ENCODE peak calls at places on chromosomes 1 and 21, in six cellular contexts. T, Y, P, I, D and Z are unnamed samples. For H3K27me3, the result is how much of the 10 kb centered on the place peaks cover.

GRCh38 chr1:206633708-206634121 is 1.6 kb upstream of the DYRK3 start:
- DNase-seq in I (no peak), P (peak), D (peak), T (peak), Y (no peak), Z (no peak)

GRCh38 chr1:209349372-209350324 is 233.9 kb upstream of the CAMK1G start:
- DNase-seq in Y (no peak), P (no peak), D (no peak), I (no peak), T (no peak), Z (no peak)

GRCh38 chr1:15177710-15178166 is 24.2 kb downstream of the TMEM51 start:
- DNase-seq in Y (no peak), D (no peak), T (no peak), I (no peak), P (no peak), Z (no peak)

GRCh38 chr1:109371271-109371739 is 26.4 kb downstream of the SORT1 start:
- DNase-seq in D (peak), P (peak), Y (no peak), I (no peak), T (no peak), Z (no peak)

GRCh38 chr1:151837841-151838490 is 1.7 kb downstream of the C2CD4D start:
- DNase-seq in I (no peak), D (no peak), P (no peak), Y (no peak), T (no peak), Z (no peak)

GRCh38 chr1:54355931-54356679 is 50.1 kb downstream of the SSBP3 start:
- DNase-seq in P (no peak), I (no peak), T (no peak), Y (no peak), D (no peak), Z (peak)

GRCh38 chr1:47906009-47906432 is 91.2 kb downstream of the TRABD2B start:
- DNase-seq in P (no peak), I (peak), T (no peak), D (peak), Y (no peak), Z (no peak)

GRCh38 chr1:165483412-165483811 is 38.5 kb upstream of the RXRG start:
- DNase-seq in Y (no peak), P (no peak), D (no peak), I (no peak), T (no peak), Z (no peak)

GRCh38 chr1:163168053-163168452 is 34.7 kb downstream of the RGS5 start:
- DNase-seq in T (peak), D (peak), Y (no peak), P (no peak), I (no peak), Z (no peak)

GRCh38 chr1:165397945-165398344 is 41.4 kb upstream of the LMX1A start:
- DNase-seq in Y (no peak), I (peak), P (no peak), T (no peak), D (peak), Z (no peak)

GRCh38 chr21:27112186-27112585 is 145.3 kb upstream of the ADAMTS5 start:
- DNase-seq in P (no peak), D (peak), Y (no peak), T (no peak), I (no peak), Z (no peak)

GRCh38 chr1:19448491-19449439 is 36.6 kb downstream of the CAPZB start:
- DNase-seq in I (no peak), D (peak), P (peak), Y (no peak), T (peak), Z (no peak)

GRCh38 chr1:114154963-114155322 is 1.3 kb upstream of the SYT6 start:
- DNase-seq in Y (peak), D (no peak), P (no peak), I (no peak), T (no peak), Z (peak)

GRCh38 chr1:218711884-218712674 is 366.9 kb downstream of the TGFB2 start:
- DNase-seq in I (no peak), Y (no peak), P (peak), D (peak), T (no peak), Z (no peak)

GRCh38 chr1:184903111-184903692 is 71.1 kb downstream of the NIBAN1 start:
- DNase-seq in P (no peak), I (no peak), Y (no peak), D (no peak), T (no peak), Z (no peak)

GRCh38 chr1:43322506-43322905 is 15.1 kb upstream of the MPL start:
- DNase-seq in Y (no peak), I (no peak), T (no peak), P (peak), D (no peak), Z (no peak)

GRCh38 chr1:227748496-227749182 is 13.4 kb downstream of the SNAP47 start:
- DNase-seq in I (no peak), P (peak), D (no peak), Y (no peak), T (no peak), Z (no peak)

GRCh38 chr1:234559917-234560676 is 49.9 kb downstream of the IRF2BP2 start:
- DNase-seq in Y (no peak), T (no peak), D (no peak), P (no peak), I (no peak), Z (no peak)

GRCh38 chr1:113871597-113872113 is at the start of gene PTPN22:
- DNase-seq in I (peak), Y (no peak), T (peak), D (peak), P (no peak), Z (no peak)

GRCh38 chr1:46761740-46762139 is 37.1 kb upstream of the CYP4B1 start:
- DNase-seq in I (no peak), P (no peak), Y (no peak), T (no peak), D (no peak), Z (no peak)

GRCh38 chr21:28283652-28284490 is 708.8 kb downstream of the LTN1 start:
- DNase-seq in Y (no peak), T (peak), I (no peak), P (no peak), D (peak), Z (no peak)

GRCh38 chr1:158112994-158113758 is 67.5 kb upstream of the CD1D start:
- DNase-seq in I (no peak), D (no peak), Y (peak), P (no peak), T (no peak), Z (peak)
- H3K27ac ChIP-seq in I (no peak), D (no peak), Y (no peak), P (no peak), T (no peak), Z (peak)

GRCh38 chr1:94792473-94792875 is 27.7 kb upstream of the SLC44A3 start:
- DNase-seq in P (peak), I (no peak), D (peak), Y (no peak), T (no peak), Z (no peak)
- TF ChIP-seq CTCF in P (peak), I (no peak), D (peak), Y (no peak), T (peak), Z (no peak)

GRCh38 chr21:45143855-45144254 is 69.5 kb downstream of the ADARB1 start:
- DNase-seq in T (no peak), Y (no peak), I (no peak), D (no peak), P (no peak), Z (no peak)
- H3K27me3 ChIP-seq in T (under half), Y (under half), I (under half), D (under half), P (under half), Z (under half)

GRCh38 chr1:205284420-205285144 is 37.0 kb downstream of the NUAK2 start:
- DNase-seq in I (peak), Y (peak), D (peak), T (peak), P (peak), Z (peak)

GRCh38 chr1:205279986-205280385 is 41.6 kb downstream of the NUAK2 start:
- DNase-seq in T (no peak), P (no peak), D (peak), I (no peak), Y (no peak), Z (no peak)

GRCh38 chr1:205286335-205286950 is 35.1 kb downstream of the NUAK2 start:
- DNase-seq in T (no peak), Y (no peak), I (peak), P (no peak), D (peak), Z (no peak)

GRCh38 chr1:205285391-205286101 is 36.0 kb downstream of the NUAK2 start:
- DNase-seq in I (no peak), D (no peak), P (no peak), Y (no peak), T (no peak), Z (no peak)

DNA sequence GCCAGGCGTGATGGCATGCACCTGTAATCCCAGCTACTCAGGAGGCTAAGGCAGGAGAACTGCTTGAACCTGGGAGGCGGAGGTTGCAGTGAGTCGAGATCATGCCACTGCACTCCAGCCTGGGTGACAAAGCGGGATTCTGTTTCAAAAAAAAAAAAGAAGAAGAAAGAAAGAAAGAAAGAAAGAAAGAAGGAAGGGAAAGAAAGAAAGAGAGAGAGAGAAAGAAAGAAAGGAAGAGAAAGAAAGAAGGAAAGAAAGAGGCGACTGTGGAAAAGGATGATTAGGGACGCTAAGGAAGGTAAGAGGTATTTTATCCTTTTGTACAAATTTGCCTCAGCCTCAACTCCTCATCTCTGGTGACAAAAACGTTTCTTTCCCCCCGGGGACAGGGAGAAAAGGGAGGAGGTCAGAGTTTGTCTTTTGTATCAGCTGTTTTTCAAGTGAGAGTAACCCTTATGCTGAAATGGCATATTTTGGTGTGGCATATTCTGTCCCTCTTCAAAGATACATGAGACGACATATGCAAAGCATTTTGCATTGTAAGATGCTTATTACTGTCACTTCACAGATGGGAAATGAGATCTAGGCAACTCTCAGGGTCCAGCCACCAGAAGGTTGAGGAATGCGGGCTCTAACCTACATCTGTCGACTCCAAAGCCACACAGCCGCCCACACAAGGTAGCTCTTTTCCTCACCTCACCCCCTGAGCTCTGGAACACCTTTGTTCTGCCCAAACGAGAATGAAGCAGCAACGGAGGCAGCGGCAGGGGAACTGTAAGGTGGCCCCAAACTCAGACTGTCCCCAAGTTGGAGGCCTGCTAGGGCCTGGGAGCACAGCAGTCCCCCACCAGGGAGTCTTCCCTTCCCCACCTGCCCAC is 38.0 kb downstream of the NUAK2 start:
- DNase-seq in T (no peak), I (no peak), D (no peak), P (no peak), Y (no peak), Z (no peak)
- H3K27ac ChIP-seq in T (no peak), I (no peak), D (peak), P (no peak), Y (no peak), Z (peak)